ENCODE peak calls at places on chromosomes 11 and 22, in six cellular contexts. B is PC-9, S is neuronal stem cell, Z is GM23248, H is GM23338, I is mesendoderm. M is an unnamed sample.

GRCh38 chr11:27705873-27706820 is 5.9 kb upstream of the BDNF start:
- DNase-seq in S (no peak), I (peak; percentile 49), Z (peak; percentile 56), H (peak; percentile 79), B (no peak), M (no peak)

GRCh38 chr22:26847816-26848215 is 190.4 kb downstream of the MIAT start:
- DNase-seq in Z (no peak), B (no peak), I (no peak), H (no peak), S (no peak), M (no peak)

GRCh38 chr11:95068549-95068948 is 1.8 kb downstream of the SRSF8 start:
- DNase-seq in H (peak; percentile 53), S (peak; percentile 38), B (peak; percentile 97), Z (peak; percentile 94), I (peak; percentile 66), M (peak; percentile 84)

GRCh38 chr11:44865866-44866272 is 84.8 kb downstream of the TP53I11 start:
- DNase-seq in Z (no peak), S (no peak), I (no peak), B (no peak), H (no peak), M (no peak)

GRCh38 chr11:33778682-33779081 is 4.4 kb upstream of the FBXO3 start:
- DNase-seq in H (peak; percentile 44), S (no peak), I (peak; percentile 25), Z (peak; percentile 75), B (no peak), M (no peak)

GRCh38 chr11:133228406-133229330 is 303.6 kb downstream of the OPCML start:
- DNase-seq in Z (no peak), I (peak; percentile 75), H (peak; percentile 91), S (peak; percentile 56), B (no peak), M (no peak)

GRCh38 chr11:31045335-31045734 is 324.2 kb downstream of the DCDC1 start:
- DNase-seq in B (no peak), Z (peak; percentile 49), S (peak; percentile 6), I (peak; percentile 38), H (peak; percentile 71), M (no peak)

GRCh38 chr22:46293591-46294260 is 2.9 kb upstream of the GTSE1 start:
- DNase-seq in I (no peak), H (no peak), B (peak; percentile 21), Z (peak; percentile 83), S (no peak), M (peak; percentile 65)

GRCh38 chr11:45869551-45869950 is 15.9 kb upstream of the MAPK8IP1 start:
- DNase-seq in I (no peak), H (no peak), S (no peak), Z (no peak), B (no peak), M (no peak)

GRCh38 chr11:45876401-45876800 is 9.1 kb upstream of the MAPK8IP1 start:
- DNase-seq in H (peak; percentile 68), S (no peak), I (peak; percentile 39), Z (no peak), B (no peak), M (no peak)

GRCh38 chr11:45871638-45872037 is 13.8 kb upstream of the MAPK8IP1 start:
- DNase-seq in Z (no peak), H (no peak), I (no peak), S (no peak), B (no peak), M (no peak)

GRCh38 chr11:45870706-45871105 is 14.7 kb upstream of the MAPK8IP1 start:
- DNase-seq in Z (no peak), B (no peak), I (no peak), S (no peak), H (no peak), M (no peak)

DNA sequence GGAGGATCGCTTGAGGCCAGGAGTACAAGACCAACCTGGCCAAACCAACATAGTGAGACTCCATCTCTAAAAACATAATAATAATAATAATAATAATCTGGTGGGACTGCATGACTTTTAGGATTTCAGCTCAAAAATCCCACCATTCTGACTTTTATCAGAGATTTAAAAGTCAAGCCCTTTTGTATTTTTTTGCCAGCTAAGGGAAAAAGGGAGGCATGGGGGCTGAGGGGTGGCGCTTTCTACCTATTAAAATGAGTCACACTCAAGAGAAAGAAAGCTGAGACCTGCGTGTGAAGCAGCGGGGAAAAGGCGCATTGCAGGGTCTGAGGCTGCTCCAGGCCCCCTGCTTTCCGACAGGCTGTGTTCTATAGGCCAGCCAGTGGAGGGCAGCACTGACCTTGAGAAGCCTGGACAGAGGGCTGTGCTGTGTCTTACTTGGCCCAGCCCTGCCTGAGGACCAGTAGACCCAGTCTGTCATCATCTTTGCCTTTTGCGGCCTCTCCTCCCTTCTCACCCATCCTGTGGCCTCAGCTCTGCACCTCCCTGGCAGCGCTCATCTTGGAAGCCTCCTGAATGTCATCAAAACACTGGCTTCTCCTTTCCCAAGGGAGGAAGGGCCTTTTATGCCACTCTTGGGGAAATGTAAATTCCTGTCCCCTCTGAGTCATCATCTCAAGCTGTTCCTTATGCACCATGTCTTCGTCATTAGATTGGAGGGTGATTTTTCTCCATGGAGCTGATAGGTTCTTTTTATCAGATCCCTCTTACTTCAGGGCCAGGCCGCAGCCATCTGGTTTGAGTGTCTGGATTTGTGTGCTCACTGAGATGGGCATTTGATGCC is 12.7 kb upstream of the MAPK8IP1 start:
- DNase-seq in Z (peak; percentile 93), I (peak; percentile 94), S (peak; percentile 72), H (peak; percentile 95), B (peak; percentile 56), M (peak; percentile 37)
- H3K4me2 ChIP-seq in Z (peak overlapping the region; percentile 2), I (no peak overlapping the region), S (no peak overlapping the region), H (no peak overlapping the region), B (no peak overlapping the region), M (no peak overlapping the region)

GRCh38 chr11:67395555-67396257 is 3.9 kb downstream of the RAD9A start:
- DNase-seq in Z (no peak), S (no peak), B (no peak), H (no peak), I (no peak), M (no peak)

GRCh38 chr11:67393990-67394389 is 2.2 kb downstream of the RAD9A start:
- DNase-seq in B (no peak), H (no peak), I (no peak), Z (no peak), S (no peak), M (no peak)

GRCh38 chr11:67391304-67392181 is at the start of gene RAD9A:
- DNase-seq in Z (peak; percentile 99), S (peak; percentile 93), H (peak; percentile 98), B (peak; percentile 82), I (peak; percentile 97), M (peak; percentile 95)

GRCh38 chr11:67392182-67392715 is 463 bp downstream of the RAD9A start:
- DNase-seq in H (no peak), S (no peak), B (no peak), Z (peak; percentile 65), I (no peak), M (no peak)

GRCh38 chr11:67393437-67393836 is 1.7 kb downstream of the RAD9A start:
- DNase-seq in H (no peak), B (no peak), Z (no peak), I (no peak), S (no peak), M (no peak)
- H3K36me3 ChIP-seq in H (no peaks in the 10 kb centered on the region), B (peaks cover 1% of the 10 kb centered on the region), Z (peaks cover 7% of the 10 kb centered on the region), I (peaks cover 3% of the 10 kb centered on the region), S (peaks cover 49% of the 10 kb centered on the region), M (peaks cover 52% of the 10 kb centered on the region)

GRCh38 chr11:118606844-118607228 is 579 bp upstream of the PHLDB1 start:
- DNase-seq in H (no peak), I (no peak), S (no peak), B (no peak), Z (no peak), M (no peak)
- H3K4me2 ChIP-seq in H (peak overlapping the region; percentile 64), I (no peak overlapping the region), S (no peak overlapping the region), B (no peak overlapping the region), Z (no peak overlapping the region), M (no peak overlapping the region)

DNA sequence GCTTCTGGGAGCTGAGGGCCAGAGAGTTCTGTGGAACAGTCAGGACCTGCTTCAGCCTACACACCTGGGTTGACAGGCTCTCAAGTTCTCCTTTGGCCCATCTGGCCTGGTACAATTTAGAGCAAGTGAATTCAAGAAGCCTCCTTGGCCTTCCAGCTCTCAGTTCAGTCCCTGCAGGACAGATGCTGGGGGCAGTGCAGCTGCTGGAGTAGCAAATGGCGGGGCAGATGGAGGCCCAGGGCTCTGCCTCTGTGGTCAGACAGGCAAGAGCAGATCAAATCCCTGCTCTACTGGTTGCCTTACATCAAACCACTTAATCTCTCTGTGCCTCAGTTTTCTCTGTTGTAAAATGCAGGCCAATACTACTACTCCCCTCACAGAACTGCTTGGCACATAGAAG is 8.7 kb upstream of the KCNK7 start:
- DNase-seq in S (no peak), B (no peak), Z (no peak), I (no peak), H (no peak), M (no peak)
- H3K36me3 ChIP-seq in S (peaks cover 84% of the 10 kb centered on the region), B (no peaks in the 10 kb centered on the region), Z (peaks cover 11% of the 10 kb centered on the region), I (no peaks in the 10 kb centered on the region), H (no peaks in the 10 kb centered on the region), M (peaks cover 57% of the 10 kb centered on the region)

GRCh38 chr22:17777005-17777716 is 2.9 kb upstream of the BID start:
- DNase-seq in H (no peak), I (no peak), Z (no peak), S (no peak), B (no peak), M (peak; percentile 82)
- H3K4me2 ChIP-seq in H (no peak overlapping the region), I (no peak overlapping the region), Z (no peak overlapping the region), S (no peak overlapping the region), B (no peak overlapping the region), M (peak overlapping the region; percentile 69)

DNA sequence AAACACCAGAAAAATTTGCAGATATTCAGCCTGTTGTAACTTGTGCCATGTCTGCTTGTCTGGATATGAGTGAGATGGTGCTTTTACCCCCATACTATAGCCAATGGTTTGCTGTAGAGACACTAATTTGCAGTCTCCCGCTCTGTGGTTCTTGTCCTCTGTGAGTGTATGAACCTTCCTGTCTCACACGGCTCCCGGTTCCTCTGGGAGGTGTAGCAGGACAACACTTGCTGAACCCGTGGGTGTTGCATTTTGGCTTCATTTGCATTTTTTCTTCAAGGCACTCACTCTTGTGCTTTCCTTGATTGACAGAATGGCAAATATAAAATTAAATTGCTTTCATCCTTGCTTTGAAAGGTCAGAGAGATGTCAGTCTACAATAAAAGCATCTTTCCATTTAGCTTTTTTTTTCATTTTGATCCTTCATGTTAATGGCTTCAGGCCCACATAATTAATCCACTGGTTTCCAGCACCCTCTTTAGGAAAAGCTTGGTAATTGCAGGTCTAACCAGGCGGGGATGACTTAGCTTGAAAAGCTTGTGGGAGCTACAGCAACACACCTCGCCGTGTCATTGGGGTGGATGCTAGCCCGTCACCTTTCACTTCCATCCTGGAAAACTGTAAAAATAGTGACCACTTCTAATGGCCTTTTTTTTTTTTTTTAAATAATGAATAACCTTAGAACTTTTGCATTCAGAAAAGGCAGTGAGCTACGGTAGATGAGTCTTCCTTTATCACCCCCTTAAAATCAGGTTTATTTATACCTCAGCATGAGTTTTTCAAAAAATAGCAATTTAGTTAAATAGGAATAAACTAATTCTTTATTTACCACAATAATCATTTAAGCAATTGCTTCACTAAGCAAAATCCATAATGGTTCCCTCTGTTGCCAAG is 27.4 kb upstream of the ST14 start:
- DNase-seq in Z (peak; percentile 78), I (peak; percentile 86), H (peak; percentile 87), S (peak; percentile 48), B (peak; percentile 68), M (peak; percentile 65)
- H3K36me3 ChIP-seq in Z (peaks cover 51% of the 10 kb centered on the region), I (peaks cover 21% of the 10 kb centered on the region), H (peaks cover 60% of the 10 kb centered on the region), S (peaks cover 99% of the 10 kb centered on the region), B (peaks cover 43% of the 10 kb centered on the region), M (peaks cover 65% of the 10 kb centered on the region)

M was measured in DND-41.